ENCODE peak calls at places on chromosomes 7 and 10, in six cellular contexts. E is globus pallidus, K is H54, O is AML-193, B is GM03348, L is transverse colon. V is an unnamed sample.

GRCh38 chr10:24908793-24909423 is 43.5 kb downstream of the PRTFDC1 start:
- DNase-seq in O (no peak), K (no peak), L (no peak), E (no peak), B (no peak), V (no peak)

GRCh38 chr10:133308431-133309110 is at the start of the genes TUBGCP2 and ZNF511:
- DNase-seq in E (peak), K (peak), L (peak), B (peak), O (peak), V (peak)

GRCh38 chr7:34069676-34070075 is 164.3 kb downstream of the BMPER start:
- DNase-seq in K (peak), B (no peak), E (no peak), O (no peak), L (no peak), V (no peak)

GRCh38 chr7:134623193-134623592 is 23.5 kb upstream of the BPGM start:
- DNase-seq in L (no peak), O (no peak), E (no peak), K (no peak), B (no peak), V (no peak)

GRCh38 chr7:27617651-27618381 is 44.9 kb downstream of the HIBADH start:
- DNase-seq in B (no peak), K (no peak), L (no peak), O (no peak), E (no peak), V (peak)

GRCh38 chr7:134593530-134594392 is 44.9 kb downstream of the AKR1B15 start:
- DNase-seq in B (peak), L (peak), O (no peak), E (peak), K (peak), V (peak)

GRCh38 chr10:103884681-103885139 is 29.3 kb upstream of the SH3PXD2A start:
- DNase-seq in L (peak), B (peak), E (peak), K (peak), O (peak), V (no peak)

GRCh38 chr10:70651661-70652060 is 20.6 kb upstream of the ADAMTS14 start:
- DNase-seq in L (no peak), E (no peak), K (no peak), B (no peak), O (no peak), V (no peak)

GRCh38 chr10:108735380-108735779 is 1187.9 kb downstream of the XPNPEP1 start:
- DNase-seq in E (no peak), B (no peak), L (no peak), K (no peak), O (no peak), V (no peak)

GRCh38 chr10:33277135-33277536 is 57.3 kb downstream of the NRP1 start:
- DNase-seq in K (no peak), B (peak), O (no peak), E (no peak), L (no peak), V (no peak)

GRCh38 chr7:1274876-1275684 is 42.4 kb downstream of the UNCX start:
- DNase-seq in E (no peak), K (no peak), L (no peak), B (no peak), O (no peak), V (no peak)

GRCh38 chr7:123865517-123866117 is 20.6 kb downstream of the HYAL4 start:
- DNase-seq in O (peak), L (peak), K (peak), B (peak), E (peak), V (no peak)

GRCh38 chr10:112239347-112239746 is 43.9 kb upstream of the TECTB start:
- DNase-seq in E (no peak), K (no peak), L (no peak), O (no peak), B (no peak), V (peak)

GRCh38 chr10:122310311-122311050 is 39.4 kb downstream of the BTBD16 start:
- DNase-seq in E (no peak), K (no peak), O (no peak), B (no peak), L (peak), V (peak)

GRCh38 chr10:131786756-131787605 is 113.8 kb upstream of the PPP2R2D start:
- DNase-seq in O (peak), L (no peak), E (peak), B (peak), K (no peak), V (peak)

GRCh38 chr7:29807179-29807841 is 1.0 kb downstream of the WIPF3 start:
- DNase-seq in K (no peak), E (no peak), L (peak), B (peak), O (no peak), V (peak)

GRCh38 chr10:33239257-33239656 is 95.2 kb downstream of the NRP1 start:
- DNase-seq in E (no peak), B (no peak), K (no peak), O (no peak), L (no peak), V (no peak)

GRCh38 chr10:11017575-11018425 is at the start of gene CELF2:
- DNase-seq in K (no peak), B (peak), L (peak), O (no peak), E (no peak), V (no peak)

GRCh38 chr10:98119891-98120290 is 14.6 kb upstream of the R3HCC1L start:
- DNase-seq in K (no peak), L (no peak), O (no peak), E (no peak), B (no peak), V (no peak)

GRCh38 chr7:128940494-128941322 is 3.0 kb downstream of the IRF5 start:
- DNase-seq in O (peak), E (peak), B (no peak), K (no peak), L (peak), V (no peak)

GRCh38 chr7:48083114-48083830 is 5.8 kb upstream of the UPP1 start:
- DNase-seq in K (no peak), E (no peak), B (no peak), O (no peak), L (peak), V (no peak)

GRCh38 chr10:95504187-95504800 is 56.9 kb downstream of the SORBS1 start:
- DNase-seq in O (no peak), E (no peak), B (no peak), L (no peak), K (no peak), V (no peak)

GRCh38 chr7:7681191-7681935 is 37.0 kb downstream of the RPA3 start:
- DNase-seq in O (peak), B (peak), K (no peak), L (peak), E (peak), V (no peak)

GRCh38 chr10:114593240-114593792 is 64.8 kb downstream of the ABLIM1 start:
- DNase-seq in L (no peak), B (no peak), K (no peak), E (no peak), O (no peak), V (no peak)

GRCh38 chr7:88132725-88133124 is 87.1 kb downstream of the SRI start:
- DNase-seq in B (no peak), E (no peak), L (no peak), K (no peak), O (no peak), V (no peak)

GRCh38 chr7:4712371-4713182 is 30.5 kb downstream of the FOXK1 start:
- DNase-seq in O (no peak), E (no peak), L (peak), B (peak), K (no peak), V (no peak)

GRCh38 chr7:55310626-55311025 is 54.5 kb upstream of the LANCL2 start:
- DNase-seq in E (no peak), L (no peak), K (no peak), O (no peak), B (no peak), V (no peak)

GRCh38 chr7:146115665-146116451 is 743 bp upstream of the CNTNAP2 start:
- DNase-seq in B (peak), E (peak), O (no peak), K (no peak), L (peak), V (no peak)

GRCh38 chr7:80772347-80773101 is 134.1 kb downstream of the CD36 start:
- DNase-seq in L (no peak), E (no peak), O (no peak), K (no peak), B (no peak), V (no peak)

GRCh38 chr10:69748621-69749020 is 53.1 kb upstream of the COL13A1 start:
- DNase-seq in E (no peak), B (peak), O (no peak), L (no peak), K (no peak), V (no peak)

GRCh38 chr10:15661574-15661973 is 58.1 kb downstream of the ITGA8 start:
- DNase-seq in E (no peak), O (no peak), B (peak), K (no peak), L (no peak), V (no peak)

GRCh38 chr7:132145466-132145865 is 430.8 kb downstream of the PLXNA4 start:
- DNase-seq in L (no peak), B (peak), E (peak), O (peak), K (peak), V (no peak)

GRCh38 chr10:27995311-27995710 is 3.6 kb downstream of the ODAD2 start:
- DNase-seq in E (no peak), L (no peak), O (no peak), B (no peak), K (no peak), V (no peak)

GRCh38 chr7:130210181-130210935 is 2.7 kb downstream of the SSMEM1 start:
- DNase-seq in L (no peak), K (no peak), E (no peak), B (peak), O (no peak), V (no peak)

GRCh38 chr10:125006921-125007391 is 65.0 kb downstream of the ZRANB1 start:
- DNase-seq in L (peak), B (peak), O (no peak), K (no peak), E (peak), V (no peak)

V was measured in left lobe of liver.